ENCODE peak calls at places on chromosome 17, in six cellular contexts. G, U, A, E, P and C are unnamed samples.

GRCh38 chr17:36534117-36534880 is at the start of gene MYO19:
- DNase-seq in U (peak; percentile 91), G (peak; percentile 79), P (peak; percentile 62), E (peak; percentile 86), A (peak; percentile 74), C (peak; percentile 75)

GRCh38 chr17:10177131-10177920 is 21.1 kb downstream of the GAS7 start:
- DNase-seq in E (no peak), G (no peak), A (no peak), U (peak; percentile 10), P (no peak), C (no peak)

GRCh38 chr17:45160505-45161287 is 979 bp upstream of the HEXIM2 start:
- DNase-seq in P (peak; percentile 74), E (peak; percentile 84), U (peak; percentile 93), G (peak; percentile 86), A (peak; percentile 64), C (peak; percentile 88)

GRCh38 chr17:64741924-64742670 is 80.0 kb upstream of the SMURF2 start:
- DNase-seq in E (no peak), A (no peak), P (peak; percentile 66), G (no peak), U (no peak), C (no peak)

GRCh38 chr17:66549731-66550207 is 247.4 kb downstream of the PRKCA start:
- DNase-seq in U (no peak), P (no peak), E (no peak), A (no peak), G (no peak), C (no peak)

GRCh38 chr17:36597229-36597628 is 4.2 kb upstream of the MRM1 start:
- DNase-seq in G (peak; percentile 46), A (no peak), E (peak; percentile 76), P (no peak), U (no peak), C (no peak)

GRCh38 chr17:50871898-50872297 is 5.7 kb upstream of the TOB1 start:
- DNase-seq in P (no peak), G (no peak), U (no peak), A (no peak), E (no peak), C (no peak)

GRCh38 chr17:63848834-63849689 is 6.6 kb upstream of the SMARCD2 start:
- DNase-seq in E (peak; percentile 93), P (peak; percentile 93), U (peak; percentile 98), A (peak; percentile 96), G (peak; percentile 94), C (no peak)

GRCh38 chr17:1627219-1627986 is 1.2 kb downstream of the SLC43A2 start:
- DNase-seq in A (peak; percentile 54), U (peak; percentile 87), G (peak; percentile 60), P (no peak), E (no peak), C (peak; percentile 26)

GRCh38 chr17:51638909-51639308 is 378.6 kb downstream of the UTP18 start:
- DNase-seq in U (no peak), G (no peak), A (no peak), E (no peak), P (no peak), C (no peak)

DNA sequence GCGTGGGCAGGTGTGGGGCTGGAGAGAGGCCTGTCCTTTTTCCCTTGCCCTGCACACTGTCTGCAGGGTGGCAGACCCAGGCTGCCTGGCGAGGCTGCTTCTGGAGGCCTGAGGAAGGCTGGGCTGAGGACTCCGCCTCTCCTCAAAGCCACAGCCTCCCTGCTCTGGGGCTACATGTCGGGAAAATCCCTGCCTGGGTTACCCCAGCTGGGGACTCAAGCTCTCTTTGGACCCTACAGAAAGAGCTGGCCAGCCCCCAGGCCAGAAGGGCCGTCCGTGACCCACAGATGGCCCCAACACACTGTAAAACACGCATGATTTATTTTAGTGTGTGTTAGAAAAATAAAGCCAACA is 33.8 kb upstream of the SLC38A10 start:
- DNase-seq in U (no peak), E (no peak), G (no peak), A (no peak), P (no peak), C (no peak)
- H3K4me1 ChIP-seq in U (peaks cover 70% of the 10 kb centered on the region), E (peaks cover 28% of the 10 kb centered on the region), G (peaks cover 11% of the 10 kb centered on the region), A (no peaks in the 10 kb centered on the region), P (peaks cover 38% of the 10 kb centered on the region), C (peaks cover 45% of the 10 kb centered on the region)

GRCh38 chr17:72795941-72796340 is 296.5 kb downstream of the SLC39A11 start:
- DNase-seq in E (no peak), A (no peak), G (no peak), P (no peak), U (no peak), C (no peak)
- H3K9me3 ChIP-seq in E (peaks cover 14% of the 10 kb centered on the region), A (peaks cover 50% of the 10 kb centered on the region), G (no peaks in the 10 kb centered on the region), P (peaks cover 66% of the 10 kb centered on the region), U (peaks cover 33% of the 10 kb centered on the region), C (peaks cover 16% of the 10 kb centered on the region)

DNA sequence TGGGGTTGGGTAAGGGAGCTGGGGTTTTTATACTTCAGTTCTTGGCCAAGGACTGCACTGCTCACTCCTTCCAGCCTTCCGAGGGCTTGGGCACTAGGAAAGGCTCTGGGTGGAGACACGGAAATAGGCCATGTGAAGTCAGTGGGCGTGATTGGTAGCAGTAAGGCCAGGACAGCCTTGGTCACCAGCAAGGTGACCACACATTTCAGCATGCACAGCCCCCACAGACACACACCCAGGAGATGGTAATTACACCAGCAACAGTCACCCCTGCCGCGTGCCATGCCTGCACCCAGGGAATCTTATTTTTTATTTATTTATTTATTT is 252.5 kb downstream of the SEC14L1 start:
- DNase-seq in P (no peak), G (no peak), E (no peak), U (no peak), A (no peak), C (no peak)
- H3K4me1 ChIP-seq in P (peaks cover 91% of the 10 kb centered on the region), G (peaks cover 36% of the 10 kb centered on the region), E (peaks cover 53% of the 10 kb centered on the region), U (peaks cover 92% of the 10 kb centered on the region), A (peaks cover 57% of the 10 kb centered on the region), C (peaks cover 37% of the 10 kb centered on the region)

DNA sequence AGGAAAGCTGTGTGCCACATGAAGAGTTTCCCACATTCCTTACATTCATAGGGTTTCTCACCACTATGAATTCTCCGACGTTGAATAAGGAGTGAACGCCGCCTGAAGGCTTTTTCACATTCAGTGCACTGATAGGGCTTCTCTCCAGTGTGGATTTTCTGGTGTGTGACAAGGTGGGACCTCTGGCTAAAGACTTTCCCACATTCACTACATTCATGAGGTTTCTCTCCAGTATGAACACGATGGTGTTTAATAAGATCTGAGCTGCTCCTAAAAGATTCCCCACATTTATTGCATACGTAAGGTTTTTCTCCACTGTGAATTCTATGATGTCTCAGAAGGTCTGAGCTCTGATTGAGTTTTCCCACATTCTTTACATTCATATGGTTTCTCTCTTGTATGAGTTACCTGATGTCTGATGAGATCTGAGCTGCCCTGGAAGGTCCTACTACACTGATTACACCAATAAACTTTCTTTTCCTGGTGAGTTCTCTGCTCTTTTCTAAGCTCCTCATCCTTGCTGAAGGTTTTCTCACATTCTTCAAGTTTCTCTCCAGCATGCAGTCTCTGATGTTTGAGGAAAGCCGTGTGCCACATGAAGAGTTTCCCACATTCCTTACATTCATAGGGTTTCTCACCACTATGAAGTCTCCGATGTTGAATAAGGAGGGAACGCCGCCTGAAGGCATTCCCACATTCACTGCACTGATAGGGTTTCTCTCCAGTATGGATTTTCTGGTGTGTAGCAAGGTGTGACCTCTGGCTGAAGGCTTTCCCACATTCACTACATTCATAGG is 10.0 kb downstream of the ZNF594 start:
- DNase-seq in E (no peak), G (no peak), P (no peak), U (no peak), A (no peak), C (no peak)
- H3K9me3 ChIP-seq in E (peaks cover 100% of the 10 kb centered on the region), G (peaks cover 25% of the 10 kb centered on the region), P (peaks cover 100% of the 10 kb centered on the region), U (peaks cover 99% of the 10 kb centered on the region), A (peaks cover 99% of the 10 kb centered on the region), C (peaks cover 2% of the 10 kb centered on the region)

GRCh38 chr17:56866076-56866475 is 32.1 kb downstream of the DGKE start:
- DNase-seq in U (no peak), A (no peak), P (no peak), G (no peak), E (no peak), C (no peak)
- H3K4me1 ChIP-seq in U (no peaks in the 10 kb centered on the region), A (no peaks in the 10 kb centered on the region), P (no peaks in the 10 kb centered on the region), G (no peaks in the 10 kb centered on the region), E (no peaks in the 10 kb centered on the region), C (no peaks in the 10 kb centered on the region)